ENCODE peak calls at places on chromosomes 12 and 14, in nine cellular contexts. W, Y, F, N, B, C, Q, K and R are unnamed samples.

GRCh38 chr12:47742253-47742825 is 16.3 kb downstream of the RAPGEF3 start:
- DNase-seq in W (no peak), K (no peak), B (no peak), C (peak), F (peak), Q (peak), Y (no peak), N (no peak), R (no peak)

GRCh38 chr14:100118377-100119011 is 41.0 kb downstream of the DEGS2 start:
- DNase-seq in F (no peak), K (no peak), W (no peak), B (no peak), C (no peak), Y (no peak), Q (no peak), N (no peak), R (no peak)

GRCh38 chr12:24081581-24081980 is 132.1 kb upstream of the SOX5 start:
- DNase-seq in Q (no peak), Y (no peak), K (no peak), N (no peak), F (no peak), W (no peak), C (no peak), B (no peak), R (no peak)

GRCh38 chr12:6946033-6946919 is 2.5 kb downstream of the C12orf57 start:
- DNase-seq in Q (no peak), Y (no peak), C (no peak), N (no peak), F (peak), B (peak), K (no peak), W (peak), R (peak)

GRCh38 chr12:85468356-85469157 is 188.5 kb downstream of the ALX1 start:
- DNase-seq in W (peak), K (peak), B (peak), F (no peak), C (peak), Q (no peak), Y (no peak), N (peak), R (peak)

GRCh38 chr12:4037747-4038312 is 164.6 kb upstream of the PARP11 start:
- DNase-seq in B (no peak), F (no peak), W (no peak), K (peak), Y (no peak), N (no peak), C (peak), Q (no peak), R (no peak)

GRCh38 chr12:45138609-45139008 is 77.3 kb upstream of the ANO6 start:
- DNase-seq in F (no peak), W (no peak), Y (no peak), C (no peak), N (no peak), B (no peak), K (no peak), Q (no peak), R (no peak)

GRCh38 chr14:51035611-51036192 is 59.2 kb downstream of the TRIM9 start:
- DNase-seq in N (no peak), Q (no peak), B (no peak), Y (no peak), K (no peak), C (no peak), W (no peak), F (no peak), R (no peak)

GRCh38 chr14:64692597-64693350 is 11.4 kb upstream of the PLEKHG3 start:
- DNase-seq in Y (no peak), Q (no peak), C (peak), B (no peak), W (no peak), F (no peak), K (no peak), N (no peak), R (no peak)

GRCh38 chr14:77279719-77280118 is 8.7 kb upstream of the NGB start:
- DNase-seq in N (no peak), C (no peak), Y (no peak), Q (no peak), K (no peak), W (no peak), B (no peak), F (no peak), R (no peak)

GRCh38 chr12:132285991-132286681 is 43.3 kb downstream of the GALNT9 start:
- DNase-seq in W (peak), C (peak), F (no peak), K (no peak), B (no peak), Q (peak), N (peak), Y (peak), R (no peak)

GRCh38 chr12:117188961-117189724 is 1.1 kb downstream of the FBXO21 start:
- DNase-seq in Y (no peak), N (peak), B (no peak), C (peak), K (no peak), Q (no peak), W (no peak), F (no peak), R (no peak)

GRCh38 chr14:54447231-54447692 is 6.1 kb upstream of the CNIH1 start:
- DNase-seq in Q (no peak), F (no peak), N (no peak), Y (no peak), C (peak), B (no peak), W (no peak), K (peak), R (no peak)

GRCh38 chr12:124423683-124424515 is 129.0 kb downstream of the RFLNA start:
- DNase-seq in B (no peak), K (no peak), Q (no peak), F (no peak), N (no peak), Y (no peak), W (no peak), C (no peak), R (no peak)

GRCh38 chr12:52798671-52799497 is 3.0 kb upstream of the KRT3 start:
- DNase-seq in K (no peak), C (peak), N (peak), Q (no peak), B (no peak), Y (no peak), F (no peak), W (no peak), R (no peak)

GRCh38 chr14:31930493-31931225 is 146.4 kb upstream of the ARHGAP5 start:
- DNase-seq in W (no peak), B (no peak), C (peak), F (no peak), N (peak), Y (no peak), Q (no peak), K (no peak), R (no peak)

GRCh38 chr12:79707830-79708229 is 17.1 kb upstream of the PAWR start:
- DNase-seq in Q (no peak), K (no peak), Y (no peak), N (no peak), C (no peak), B (no peak), F (no peak), W (no peak), R (no peak)

GRCh38 chr12:124207049-124207448 is 87.8 kb upstream of the RFLNA start:
- DNase-seq in Q (no peak), W (no peak), B (no peak), N (no peak), C (no peak), Y (no peak), K (no peak), F (no peak), R (no peak)

GRCh38 chr14:85583311-85583710 is 53.4 kb downstream of the FLRT2 start:
- DNase-seq in N (no peak), F (no peak), Q (no peak), B (no peak), Y (no peak), W (no peak), K (no peak), C (no peak), R (no peak)

GRCh38 chr12:129871991-129872969 is 31.5 kb downstream of the TMEM132D start:
- DNase-seq in Y (no peak), W (peak), N (no peak), K (no peak), C (no peak), Q (no peak), F (no peak), B (no peak), R (peak)

GRCh38 chr12:42819801-42820200 is 230.3 kb upstream of the PRICKLE1 start:
- DNase-seq in N (peak), C (peak), F (no peak), K (no peak), W (no peak), B (no peak), Q (no peak), Y (no peak), R (no peak)

GRCh38 chr14:105146181-105146975 is 22.2 kb downstream of the JAG2 start:
- DNase-seq in Q (peak), B (no peak), N (no peak), Y (peak), K (no peak), F (no peak), C (no peak), W (no peak), R (no peak)

GRCh38 chr12:10982244-10982643 is 4.5 kb downstream of the TAS2R50 start:
- DNase-seq in Y (no peak), N (no peak), W (no peak), Q (no peak), F (no peak), C (no peak), K (no peak), B (no peak), R (no peak)

GRCh38 chr12:18313316-18313715 is 52.0 kb downstream of the PIK3C2G start:
- DNase-seq in K (no peak), F (no peak), Y (no peak), N (no peak), Q (no peak), C (no peak), W (no peak), B (no peak), R (no peak)

GRCh38 chr12:85206543-85206942 is 73.5 kb upstream of the ALX1 start:
- DNase-seq in Q (no peak), B (no peak), Y (no peak), K (no peak), W (no peak), N (no peak), F (no peak), C (no peak), R (no peak)

GRCh38 chr14:54695196-54695595 is 128.3 kb downstream of the SAMD4A start:
- DNase-seq in F (no peak), N (no peak), Q (no peak), W (no peak), Y (no peak), B (no peak), K (no peak), C (no peak), R (no peak)

GRCh38 chr14:66104486-66104885 is 381.7 kb upstream of the CCDC196 start:
- DNase-seq in F (no peak), Y (no peak), C (no peak), K (no peak), N (no peak), B (peak), W (no peak), Q (no peak), R (no peak)

GRCh38 chr14:95338436-95338835 is 18.7 kb upstream of the CLMN start:
- DNase-seq in K (no peak), Q (no peak), W (no peak), B (no peak), Y (no peak), F (no peak), N (no peak), C (no peak), R (no peak)

GRCh38 chr12:17976202-17976601 is 113.8 kb downstream of the RERGL start:
- DNase-seq in C (peak), F (no peak), Q (no peak), W (no peak), K (no peak), B (no peak), N (no peak), Y (no peak), R (no peak)

GRCh38 chr12:43038991-43039390 is 449.4 kb upstream of the PRICKLE1 start:
- DNase-seq in K (no peak), B (no peak), C (no peak), Y (no peak), W (no peak), Q (no peak), N (peak), F (no peak), R (no peak)

GRCh38 chr14:101001311-101002069 is 98.0 kb upstream of the RTL1 start:
- DNase-seq in B (no peak), F (no peak), K (no peak), Y (no peak), C (peak), N (peak), W (no peak), Q (no peak), R (no peak)

GRCh38 chr14:103190731-103191130 is 67.5 kb downstream of the TNFAIP2 start:
- DNase-seq in N (no peak), Y (no peak), F (no peak), B (no peak), K (no peak), Q (no peak), W (no peak), C (no peak), R (no peak)

GRCh38 chr14:30143617-30144016 is 216.0 kb upstream of the PRKD1 start:
- DNase-seq in F (no peak), K (no peak), W (no peak), N (peak), B (no peak), Q (no peak), C (peak), Y (no peak), R (no peak)

GRCh38 chr14:87133073-87133815 is 859.7 kb downstream of the GALC start:
- DNase-seq in W (no peak), Q (peak), F (no peak), Y (no peak), B (no peak), K (no peak), N (peak), C (peak), R (no peak)

GRCh38 chr12:104788848-104789271 is 169.2 kb downstream of the SLC41A2 start:
- DNase-seq in C (no peak), Q (no peak), K (no peak), B (peak), W (peak), F (no peak), Y (peak), N (no peak), R (peak)

GRCh38 chr12:121376754-121377697 is 22.9 kb upstream of the RNF34 start:
- DNase-seq in Y (no peak), F (no peak), W (no peak), Q (no peak), B (no peak), N (no peak), C (no peak), K (no peak), R (no peak)